ENCODE peak calls at places on chromosomes 12 and 14, in seven cellular contexts. L is A549, K is HCT116, D is K562, H is HepG2, S is GM12878, O is H1. Y is an unnamed sample.

GRCh38 chr12:50441763-50442162 is 41.1 kb downstream of the LARP4 start:
- DNase-seq in L (no peak), K (no peak), D (no peak), H (no peak), S (no peak), O (no peak), Y (no peak)

GRCh38 chr14:101560534-101561113 is 671 bp upstream of the DIO3 start:
- DNase-seq in L (no peak), K (no peak), D (no peak), H (no peak), S (no peak), O (no peak), Y (no peak)

GRCh38 chr12:77594386-77594785 is 236.3 kb upstream of the NAV3 start:
- DNase-seq in L (no peak), K (no peak), D (no peak), H (no peak), S (no peak), O (no peak), Y (no peak)

GRCh38 chr12:55965941-55966407 is at the start of gene PMEL:
- DNase-seq in L (no peak), K (no peak), D (no peak), H (no peak), S (no peak), O (no peak), Y (no peak)

GRCh38 chr12:124778411-124778810 is 85.3 kb downstream of the SCARB1 start:
- DNase-seq in L (no peak), K (no peak), D (no peak), H (no peak), S (no peak), O (no peak), Y (no peak)

GRCh38 chr12:105198961-105199360 is 37.0 kb downstream of the APPL2 start:
- DNase-seq in L (no peak), K (no peak), D (no peak), H (peak; percentile 23), S (no peak), O (no peak), Y (no peak)

GRCh38 chr12:32399373-32400113 is at the start of gene FGD4:
- DNase-seq in L (peak; percentile 91), K (peak; percentile 72), D (peak; percentile 68), H (peak; percentile 69), S (no peak), O (peak; percentile 66), Y (peak; percentile 56)

GRCh38 chr14:56198438-56198837 is 80.2 kb downstream of the PELI2 start:
- DNase-seq in L (no peak), K (no peak), D (no peak), H (no peak), S (no peak), O (no peak), Y (no peak)

GRCh38 chr12:131832393-131833231 is 4.4 kb downstream of the MMP17 start:
- DNase-seq in L (peak; percentile 83), K (no peak), D (no peak), H (no peak), S (no peak), O (no peak), Y (peak; percentile 30)

GRCh38 chr12:1800646-1801284 is 19.6 kb upstream of the LRTM2 start:
- DNase-seq in L (peak; percentile 37), K (no peak), D (no peak), H (peak; percentile 37), S (no peak), O (no peak), Y (peak; percentile 54)
- TF ChIP-seq CEBPB in L (no peak), K (no peak), D (no peak), H (no peak), S (no peak), O (no peak), Y (no peak)

GRCh38 chr12:92312463-92312970 is 166.9 kb upstream of the BTG1 start:
- DNase-seq in L (no peak), K (no peak), D (no peak), H (no peak), S (no peak), O (no peak), Y (no peak)
- TF ChIP-seq CEBPB in L (no peak), K (no peak), D (no peak), H (no peak), S (no peak), O (no peak), Y (no peak)

DNA sequence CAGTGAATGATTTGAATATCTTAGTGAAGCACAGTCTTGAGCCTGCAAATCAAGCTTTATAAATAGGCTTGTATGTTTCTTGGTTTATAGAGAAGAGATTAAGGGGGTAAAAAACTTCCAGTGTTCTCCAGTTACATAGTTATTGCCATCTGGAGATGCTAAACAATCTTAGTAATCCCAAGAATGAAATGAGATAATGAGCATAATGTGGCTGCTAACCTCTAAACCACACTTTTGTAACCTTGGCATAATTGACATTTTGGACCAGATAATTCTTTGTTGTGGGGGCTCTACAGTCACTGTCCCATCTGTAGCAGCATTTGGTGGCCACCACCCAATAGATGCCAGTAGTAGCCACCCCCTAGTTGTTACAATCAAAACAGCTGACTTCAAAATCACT is 316.8 kb downstream of the CCDC91 start:
- DNase-seq in L (no peak), K (no peak), D (no peak), H (no peak), S (no peak), O (no peak), Y (peak; percentile 70)
- TF ChIP-seq CEBPB in L (no peak), K (no peak), D (no peak), H (no peak), S (no peak), O (no peak), Y (no peak)

DNA sequence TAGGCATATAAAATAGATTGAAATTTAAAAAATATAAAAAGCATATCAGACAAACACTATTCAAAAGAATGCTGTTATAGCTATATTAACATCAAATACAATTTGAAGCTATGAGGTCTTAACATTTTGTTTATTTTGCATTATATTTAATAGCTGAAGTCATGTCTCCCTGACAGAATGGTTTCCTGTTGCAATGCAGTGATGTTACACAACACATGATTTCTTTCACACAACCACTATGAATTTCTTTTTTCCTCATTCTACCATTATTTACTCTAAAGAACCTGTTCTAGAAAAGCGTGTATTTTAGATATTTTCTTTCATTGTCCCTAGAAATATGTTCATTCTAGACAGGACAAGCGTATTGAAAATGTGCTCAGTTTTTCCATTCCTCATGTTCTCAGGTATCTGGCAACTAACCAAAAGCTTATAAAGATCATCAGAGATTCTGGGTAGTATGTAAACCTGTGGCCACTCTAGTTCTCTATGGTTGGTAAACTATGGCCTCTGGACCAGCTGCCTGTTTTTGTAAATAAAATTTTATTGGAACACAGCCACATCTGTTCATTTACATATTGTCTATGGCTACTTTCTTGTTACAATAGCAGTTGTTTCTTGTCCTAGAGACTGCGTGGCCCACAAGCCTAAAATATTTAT is 183.8 kb downstream of the FOXA1 start:
- DNase-seq in L (no peak), K (no peak), D (no peak), H (no peak), S (no peak), O (no peak), Y (no peak)
- TF ChIP-seq CEBPB in L (no peak), K (no peak), D (no peak), H (peak; percentile 67), S (no peak), O (no peak), Y (peak; percentile 44)

DNA sequence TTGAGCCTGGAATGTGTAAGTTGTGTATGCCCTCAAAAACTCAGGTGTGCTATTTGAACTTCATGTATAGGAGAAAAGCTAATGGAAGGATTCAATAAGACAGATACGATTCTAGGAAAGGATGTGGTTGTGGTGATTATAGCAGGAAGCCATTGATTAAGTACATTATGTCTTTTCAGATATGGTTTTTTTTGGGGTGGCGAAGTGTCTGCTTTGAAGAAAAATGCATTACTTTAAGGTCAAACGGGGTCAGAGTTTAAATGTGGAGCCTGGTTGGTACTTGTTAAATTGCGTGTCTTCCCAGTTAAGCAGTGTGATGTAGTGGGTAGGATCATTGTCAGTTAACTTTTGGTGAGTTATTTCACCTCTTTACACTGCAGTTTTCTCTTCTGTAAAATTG is 13.0 kb upstream of the NUP107 start:
- DNase-seq in L (no peak), K (no peak), D (no peak), H (no peak), S (no peak), O (no peak), Y (no peak)
- TF ChIP-seq CEBPB in L (no peak), K (no peak), D (no peak), H (no peak), S (no peak), O (no peak), Y (no peak)

DNA sequence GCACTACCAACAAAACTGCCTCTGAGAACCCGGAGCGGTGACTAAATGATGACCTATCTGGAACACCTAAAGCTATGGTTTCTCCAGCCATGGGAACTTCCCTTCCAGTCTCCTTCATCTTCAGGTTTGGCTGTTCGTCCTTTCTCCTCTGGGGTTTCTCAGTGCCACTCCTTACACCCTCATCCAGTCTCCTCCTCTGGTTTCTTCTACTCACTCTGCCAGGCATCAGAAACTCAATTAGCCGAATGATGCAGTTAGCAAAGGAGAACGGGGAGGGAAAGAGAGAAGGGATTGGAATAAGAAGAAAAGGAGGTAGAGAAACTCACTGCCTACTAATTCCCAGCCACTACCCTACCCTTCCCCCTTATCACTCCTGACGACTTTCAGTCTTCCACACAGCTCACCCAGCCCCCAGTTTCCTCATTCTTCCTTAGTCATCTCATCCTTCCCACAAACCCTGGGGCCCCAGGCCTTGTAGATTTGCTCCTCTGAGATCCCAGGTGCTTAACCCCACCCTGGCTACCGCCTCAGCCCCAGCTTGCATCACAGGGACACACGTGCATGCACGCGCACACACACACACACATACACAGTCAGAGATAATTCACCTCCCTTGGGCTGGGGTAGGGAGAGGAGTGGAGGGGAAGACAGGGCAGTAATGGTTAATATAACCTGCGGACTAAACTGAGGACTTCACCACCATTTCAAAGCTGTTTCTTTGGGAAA is 13.0 kb downstream of the FGD6 start:
- DNase-seq in L (peak; percentile 99), K (peak; percentile 96), D (peak; percentile 80), H (no peak), S (no peak), O (peak; percentile 53), Y (peak; percentile 95)
- TF ChIP-seq CEBPB in L (peak; percentile 90), K (peak; percentile 97), D (peak; percentile 95), H (no peak), S (no peak), O (no peak), Y (peak; percentile 82)

DNA sequence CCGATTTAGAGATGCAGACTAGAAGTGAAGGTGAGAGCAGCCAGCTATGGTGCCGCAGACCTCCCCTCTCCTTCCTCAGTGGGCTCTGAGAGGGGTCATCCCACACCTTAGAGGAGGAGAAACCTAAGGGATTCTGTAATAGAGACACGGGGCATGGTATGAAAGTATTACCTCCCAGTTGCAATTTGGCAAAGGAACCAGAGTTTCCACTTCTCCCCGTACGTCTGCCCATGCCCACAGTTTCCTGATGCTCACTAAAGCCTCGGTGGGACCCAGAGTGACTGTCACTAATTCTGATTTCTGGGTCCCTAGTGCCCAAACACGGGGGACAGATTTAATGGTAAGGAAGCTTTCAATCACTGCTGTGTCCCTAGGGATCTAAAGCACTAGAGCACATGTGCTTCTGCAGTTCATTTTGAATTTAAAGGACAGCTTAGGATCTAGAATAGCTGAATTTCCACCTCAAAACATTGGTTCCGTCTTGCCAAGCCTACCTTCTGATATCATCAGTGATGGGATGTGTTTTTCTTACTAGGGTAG is 44.1 kb downstream of the DAD1 start:
- DNase-seq in L (no peak), K (no peak), D (no peak), H (no peak), S (no peak), O (no peak), Y (no peak)
- TF ChIP-seq CEBPB in L (no peak), K (no peak), D (no peak), H (no peak), S (no peak), O (no peak), Y (no peak)

Y was measured in IMR-90.